ENCODE peak calls at places on chromosomes 3 and 15, in six cellular contexts. V is A172, N is PC-3, B is psoas muscle, F is T-helper 9 cell, A is fibroblast of pulmonary artery. Z is an unnamed sample.
A peak's percentile ranks its signal among the peaks of the same experiment; 100 is the strongest.

GRCh38 chr15:101267320-101268104 is 9.8 kb downstream of the SELENOS start:
- DNase-seq in V (peak; percentile 69), N (peak; percentile 13), B (peak; percentile 67), F (no peak), A (peak; percentile 72), Z (no peak)

GRCh38 chr15:80403712-80404056 is 498 bp upstream of the ARNT2 start:
- DNase-seq in V (no peak), N (no peak), B (no peak), F (no peak), A (no peak), Z (no peak)

GRCh38 chr3:134827213-134827612 is 32.2 kb downstream of the EPHB1 start:
- DNase-seq in V (no peak), N (no peak), B (no peak), F (no peak), A (no peak), Z (no peak)

GRCh38 chr15:70109522-70109921 is 11.8 kb upstream of the TLE3 start:
- DNase-seq in V (no peak), N (no peak), B (no peak), F (no peak), A (no peak), Z (no peak)

GRCh38 chr3:74613566-74613965 is 893 bp downstream of the CNTN3 start:
- DNase-seq in V (no peak), N (no peak), B (no peak), F (no peak), A (no peak), Z (no peak)

GRCh38 chr3:153163349-153164008 is 1.5 kb downstream of the RAP2B start:
- DNase-seq in V (peak; percentile 39), N (peak; percentile 30), B (no peak), F (no peak), A (peak; percentile 47), Z (no peak)

GRCh38 chr3:195870442-195870841 is 37.9 kb downstream of the TNK2 start:
- DNase-seq in V (peak; percentile 73), N (peak; percentile 94), B (no peak), F (no peak), A (no peak), Z (no peak)

GRCh38 chr3:51950899-51951298 is 4.3 kb upstream of the GPR62 start:
- DNase-seq in V (no peak), N (no peak), B (no peak), F (no peak), A (no peak), Z (no peak)

GRCh38 chr3:49283997-49284396 is 7.0 kb upstream of the C3orf62 start:
- DNase-seq in V (no peak), N (no peak), B (no peak), F (no peak), A (no peak), Z (no peak)

GRCh38 chr15:78943692-78944091 is 1.2 kb downstream of the CTSH start:
- DNase-seq in V (no peak), N (no peak), B (no peak), F (no peak), A (no peak), Z (no peak)

GRCh38 chr15:58165661-58166060 is 27.5 kb downstream of the AQP9 start:
- DNase-seq in V (no peak), N (peak; percentile 13), B (peak; percentile 14), F (no peak), A (peak; percentile 68), Z (no peak)

GRCh38 chr15:58086479-58086878 is 21.0 kb upstream of the ALDH1A2 start:
- DNase-seq in V (no peak), N (peak; percentile 45), B (no peak), F (no peak), A (no peak), Z (no peak)

GRCh38 chr3:97815149-97815917 is 6.5 kb upstream of the CRYBG3 start:
- DNase-seq in V (peak; percentile 59), N (peak; percentile 82), B (no peak), F (peak; percentile 23), A (no peak), Z (peak; percentile 16)

GRCh38 chr3:22988566-22988965 is 214.6 kb upstream of the UBE2E2 start:
- DNase-seq in V (no peak), N (no peak), B (no peak), F (no peak), A (no peak), Z (no peak)

GRCh38 chr3:184230603-184231528 is 1.5 kb downstream of the VWA5B2 start:
- DNase-seq in V (no peak), N (peak; percentile 62), B (no peak), F (no peak), A (no peak), Z (no peak)

GRCh38 chr3:156516284-156516683 is 38.6 kb downstream of the SSR3 start:
- DNase-seq in V (no peak), N (no peak), B (peak; percentile 17), F (no peak), A (no peak), Z (no peak)

GRCh38 chr15:73809728-73810501 is 56.8 kb upstream of the INSYN1 start:
- DNase-seq in V (peak; percentile 73), N (peak; percentile 50), B (no peak), F (no peak), A (no peak), Z (no peak)